ENCODE peak calls at places on chromosomes 5 and 9, in seven cellular contexts. N is T-helper 1 cell, Q is H1, P is glomerular endothelial cell, F is posterior cingulate gyrus, E is HuH-7.5, G is HEK293T. J is an unnamed sample.

GRCh38 chr9:136685792-136686533 is 1.3 kb downstream of the AGPAT2 start:
- DNase-seq in P (no peak), Q (no peak), F (no peak), N (no peak), G (no peak), E (peak; percentile 85), J (no peak)

GRCh38 chr5:168669156-168669555 is 90.0 kb upstream of the PANK3 start:
- DNase-seq in N (no peak), E (no peak), Q (no peak), P (no peak), G (no peak), F (no peak), J (no peak)

GRCh38 chr9:29456940-29457339 is 1883.7 kb upstream of the C9orf72 start:
- DNase-seq in F (no peak), N (no peak), Q (no peak), E (no peak), P (no peak), G (no peak), J (no peak)

GRCh38 chr9:12657998-12658397 is 35.2 kb upstream of the TYRP1 start:
- DNase-seq in Q (no peak), N (no peak), G (no peak), F (no peak), P (no peak), E (no peak), J (no peak)

GRCh38 chr5:76084496-76085285 is 1.5 kb downstream of the SV2C start:
- DNase-seq in E (no peak), Q (no peak), F (no peak), P (no peak), G (peak; percentile 48), N (peak; percentile 6), J (no peak)

GRCh38 chr5:36744678-36745659 is 131.6 kb upstream of the NIPBL start:
- DNase-seq in E (peak; percentile 87), Q (peak; percentile 85), N (no peak), G (peak; percentile 85), F (peak; percentile 58), P (no peak), J (no peak)

GRCh38 chr9:101498323-101498722 is 35.3 kb upstream of the RNF20 start:
- DNase-seq in F (no peak), P (no peak), Q (no peak), G (no peak), E (no peak), N (no peak), J (no peak)

GRCh38 chr9:128118472-128118857 is 9.1 kb downstream of the PTGES2 start:
- DNase-seq in Q (no peak), P (no peak), N (no peak), G (no peak), E (no peak), F (no peak), J (no peak)

GRCh38 chr5:169788168-169788567 is 151.1 kb downstream of the DOCK2 start:
- DNase-seq in E (no peak), Q (no peak), P (no peak), G (no peak), F (no peak), N (no peak), J (no peak)

GRCh38 chr5:126508962-126509279 is 85.7 kb downstream of the GRAMD2B start:
- DNase-seq in E (no peak), G (no peak), F (no peak), P (peak; percentile 37), Q (no peak), N (no peak), J (no peak)

GRCh38 chr5:42944989-42945388 is 95.1 kb downstream of the ANXA2R start:
- DNase-seq in N (no peak), Q (no peak), P (peak; percentile 74), G (no peak), E (no peak), F (no peak), J (no peak)

GRCh38 chr9:5360341-5360740 is 20.7 kb upstream of the RLN1 start:
- DNase-seq in G (no peak), N (no peak), P (no peak), E (no peak), Q (no peak), F (no peak), J (no peak)

GRCh38 chr9:76519027-76519835 is 60.2 kb downstream of the GCNT1 start:
- DNase-seq in N (no peak), G (no peak), P (no peak), F (no peak), Q (no peak), E (no peak), J (no peak)

GRCh38 chr9:128190013-128190412 is 1.4 kb downstream of the CIZ1 start:
- DNase-seq in P (no peak), E (no peak), G (no peak), N (no peak), Q (no peak), F (no peak), J (no peak)

GRCh38 chr5:16140944-16141343 is 38.6 kb downstream of the MARCHF11 start:
- DNase-seq in F (no peak), E (no peak), N (no peak), Q (no peak), P (no peak), G (no peak), J (no peak)

GRCh38 chr9:76905984-76906861 is at the start of gene PRUNE2:
- DNase-seq in F (peak; percentile 61), N (no peak), P (no peak), G (peak; percentile 85), E (no peak), Q (peak; percentile 83), J (no peak)

GRCh38 chr5:81779935-81780266 is 29.0 kb upstream of the SSBP2 start:
- DNase-seq in E (no peak), P (no peak), N (no peak), G (no peak), Q (no peak), F (no peak), J (no peak)

GRCh38 chr5:147892696-147893296 is 13.5 kb downstream of the C5orf46 start:
- DNase-seq in N (no peak), F (no peak), E (no peak), G (no peak), P (no peak), Q (no peak), J (no peak)

GRCh38 chr9:35027871-35028270 is 38.3 kb downstream of the DNAJB5 start:
- DNase-seq in E (no peak), G (no peak), Q (no peak), N (no peak), F (no peak), P (no peak), J (no peak)

GRCh38 chr9:134760750-134761420 is 119.3 kb downstream of the COL5A1 start:
- DNase-seq in G (no peak), N (no peak), E (no peak), Q (no peak), P (no peak), F (no peak), J (no peak)

GRCh38 chr5:39262981-39263380 is 43.6 kb upstream of the FYB1 start:
- DNase-seq in Q (no peak), G (no peak), E (no peak), N (no peak), P (no peak), F (no peak), J (no peak)

GRCh38 chr5:52469420-52469819 is 318.3 kb upstream of the ITGA1 start:
- DNase-seq in P (no peak), F (no peak), E (no peak), N (no peak), Q (no peak), G (no peak), J (no peak)

GRCh38 chr9:133233681-133234432 is 24.8 kb upstream of the OBP2B start:
- DNase-seq in P (peak; percentile 91), Q (no peak), N (no peak), G (no peak), F (no peak), E (no peak), J (no peak)

J was measured in T-helper 22 cell.